ENCODE peak calls at places on chromosomes 4 and X, in seven cellular contexts. D, K, H, C, Z, W and X are unnamed samples.

GRCh38 chrX:74505437-74505836 is 84.1 kb downstream of the SLC16A2 start:
- DNase-seq in D (no peak), K (no peak), H (no peak), C (no peak), Z (no peak), W (no peak), X (no peak)

GRCh38 chr4:94277539-94277938 is 65.1 kb downstream of the HPGDS start:
- DNase-seq in D (no peak), K (no peak), H (no peak), C (no peak), Z (no peak), W (no peak), X (no peak)

GRCh38 chr4:139901516-139902327 is 236.1 kb downstream of the MGST2 start:
- DNase-seq in D (no peak), K (no peak), H (no peak), C (no peak), Z (no peak), W (no peak), X (no peak)

GRCh38 chr4:157204634-157205244 is 15.8 kb upstream of the GRIA2 start:
- DNase-seq in D (no peak), K (no peak), H (peak; percentile 55), C (peak; percentile 29), Z (peak; percentile 19), W (no peak), X (peak; percentile 38)

GRCh38 chr4:16896871-16897270 is 1.6 kb downstream of the LDB2 start:
- DNase-seq in D (peak; percentile 61), K (no peak), H (no peak), C (no peak), Z (no peak), W (no peak), X (no peak)

GRCh38 chr4:152729466-152729865 is 49.7 kb upstream of the TMEM154 start:
- DNase-seq in D (peak; percentile 50), K (no peak), H (no peak), C (no peak), Z (no peak), W (no peak), X (no peak)

GRCh38 chr4:5409980-5410618 is 298.3 kb downstream of the EVC2 start:
- DNase-seq in D (no peak), K (no peak), H (no peak), C (no peak), Z (no peak), W (no peak), X (no peak)

GRCh38 chrX:1492421-1493012 is 39.8 kb upstream of the ASMTL start:
- DNase-seq in D (no peak), K (peak; percentile 51), H (no peak), C (no peak), Z (no peak), W (no peak), X (no peak)

GRCh38 chr4:2962099-2962455 is 1.1 kb downstream of the NOP14 start:
- DNase-seq in D (no peak), K (peak; percentile 82), H (no peak), C (no peak), Z (no peak), W (no peak), X (no peak)

GRCh38 chr4:3870567-3870962 is 104.4 kb downstream of the ADRA2C start:
- DNase-seq in D (no peak), K (no peak), H (no peak), C (no peak), Z (no peak), W (no peak), X (no peak)

DNA sequence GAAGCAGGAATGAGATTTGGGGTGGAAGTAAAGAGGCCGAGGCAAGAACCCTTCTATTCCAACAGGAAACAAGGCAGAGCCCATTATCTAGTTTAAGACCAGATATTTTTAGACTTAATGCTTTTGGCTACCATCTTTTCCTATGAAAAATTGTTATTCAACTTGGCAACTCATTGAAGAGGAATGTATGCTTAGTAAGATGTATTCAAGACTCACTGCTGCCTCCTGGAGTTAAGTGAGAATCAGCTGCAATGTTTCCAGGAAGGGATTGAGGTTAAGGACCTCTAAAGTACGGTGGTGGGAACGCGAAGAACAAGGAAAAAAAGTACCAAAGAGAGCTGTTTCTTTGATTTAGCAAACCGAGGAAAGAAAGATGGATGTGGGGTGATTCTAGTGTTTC is 89.1 kb downstream of the RAPGEF2 start:
- DNase-seq in D (peak; percentile 45), K (peak; percentile 25), H (no peak), C (no peak), Z (peak; percentile 14), W (no peak), X (no peak)
- TF ChIP-seq CTCF in D (peak; percentile 61), K (peak; percentile 70), H (peak; percentile 46), C (peak; percentile 57), Z (peak; percentile 29), W (peak; percentile 36), X (peak; percentile 29)

GRCh38 chr4:104017213-104017612 is 297.4 kb upstream of the TACR3 start:
- DNase-seq in D (no peak), K (no peak), H (no peak), C (no peak), Z (no peak), W (no peak), X (no peak)

GRCh38 chr4:104020641-104021040 is 300.9 kb upstream of the TACR3 start:
- DNase-seq in D (no peak), K (no peak), H (no peak), C (no peak), Z (no peak), W (no peak), X (no peak)

DNA sequence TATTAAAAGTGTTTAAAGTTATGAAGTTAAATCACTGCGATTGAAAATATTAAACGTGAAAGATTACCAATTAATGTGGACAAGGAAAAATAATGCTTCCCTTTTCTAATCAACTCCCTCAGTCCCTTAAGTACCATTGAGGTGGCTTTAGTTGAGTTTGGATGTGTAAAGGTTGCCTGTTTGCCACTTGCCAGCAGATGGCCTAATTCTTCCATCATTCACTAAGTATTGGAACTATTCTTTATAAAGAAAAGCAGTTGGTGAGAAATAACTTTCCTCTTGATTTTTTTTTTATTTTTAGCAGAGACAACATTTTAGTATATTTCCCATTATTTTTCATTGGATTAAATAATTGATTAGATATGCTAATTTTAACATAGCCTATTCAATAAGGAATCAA is 295.9 kb upstream of the TACR3 start:
- DNase-seq in D (no peak), K (peak; percentile 1), H (no peak), C (no peak), Z (no peak), W (no peak), X (no peak)
- TF ChIP-seq CTCF in D (no peak), K (peak; percentile 48), H (peak; percentile 25), C (peak; percentile 70), Z (no peak), W (peak; percentile 51), X (peak; percentile 42)

GRCh38 chr4:38866973-38867477 is 581 bp upstream of the FAM114A1 start:
- DNase-seq in D (no peak), K (no peak), H (no peak), C (no peak), Z (no peak), W (no peak), X (no peak)
- TF ChIP-seq CTCF in D (no peak), K (no peak), H (no peak), C (no peak), Z (no peak), W (no peak), X (no peak)

GRCh38 chrX:7146026-7146702 is 1.3 kb upstream of the STS start:
- DNase-seq in D (no peak), K (no peak), H (no peak), C (no peak), Z (no peak), W (no peak), X (no peak)
- TF ChIP-seq CTCF in D (no peak), K (no peak), H (no peak), C (no peak), Z (no peak), W (no peak), X (no peak)

GRCh38 chr4:163540448-163540847 is 46.0 kb downstream of the TMA16 start:
- DNase-seq in D (no peak), K (no peak), H (no peak), C (no peak), Z (no peak), W (no peak), X (no peak)

GRCh38 chr4:163536101-163536500 is 41.6 kb downstream of the TMA16 start:
- DNase-seq in D (no peak), K (no peak), H (no peak), C (no peak), Z (no peak), W (no peak), X (no peak)

GRCh38 chr4:163540977-163541376 is 46.5 kb downstream of the TMA16 start:
- DNase-seq in D (peak; percentile 29), K (no peak), H (no peak), C (no peak), Z (no peak), W (no peak), X (no peak)

GRCh38 chr4:163534056-163534455 is 39.6 kb downstream of the TMA16 start:
- DNase-seq in D (no peak), K (no peak), H (no peak), C (no peak), Z (no peak), W (no peak), X (no peak)

DNA sequence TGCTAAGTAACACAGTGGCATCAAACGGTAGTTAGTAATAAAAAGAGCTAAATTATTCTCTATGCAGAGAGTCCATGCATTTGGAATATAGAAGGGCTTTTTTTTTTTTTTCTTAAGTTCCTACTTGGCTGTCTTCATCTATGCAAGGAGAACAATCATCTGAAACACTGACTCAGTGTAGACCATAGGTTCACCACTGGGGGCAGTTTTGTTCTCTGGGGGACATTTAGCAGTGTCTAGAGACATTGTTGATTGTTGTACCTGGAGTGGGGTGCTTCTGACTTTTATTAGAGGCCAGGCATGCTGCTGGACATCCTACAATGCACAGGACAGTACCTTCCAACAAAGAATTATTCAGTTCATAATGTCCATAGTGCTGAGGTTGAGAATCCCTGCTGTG is 41.2 kb downstream of the TMA16 start:
- DNase-seq in D (no peak), K (no peak), H (no peak), C (no peak), Z (no peak), W (no peak), X (no peak)
- TF ChIP-seq CTCF in D (no peak), K (peak; percentile 44), H (no peak), C (no peak), Z (no peak), W (no peak), X (no peak)

DNA sequence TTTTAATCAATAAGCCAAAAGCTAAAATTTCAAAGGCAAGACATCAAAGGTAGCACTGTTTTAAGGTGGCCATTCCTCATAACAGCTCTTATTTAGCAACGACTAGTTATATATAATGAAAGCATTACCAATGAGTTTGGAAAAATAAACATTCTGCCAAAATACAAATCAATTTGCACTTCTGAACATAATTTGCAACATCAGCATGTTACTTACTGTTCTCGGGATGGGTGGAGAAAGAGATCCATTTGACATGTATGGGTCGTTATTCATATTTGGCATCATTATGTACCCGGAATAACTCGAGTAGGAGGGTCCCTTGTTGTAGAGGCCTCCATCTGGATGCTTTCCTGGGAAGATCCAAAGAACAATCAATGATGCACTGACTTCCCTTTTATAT is 5.4 kb downstream of the LEF1 start:
- DNase-seq in D (no peak), K (no peak), H (no peak), C (no peak), Z (no peak), W (no peak), X (no peak)
- TF ChIP-seq CTCF in D (no peak), K (no peak), H (no peak), C (no peak), Z (no peak), W (no peak), X (no peak)